ENCODE peak calls at places on chromosomes 11 and 22, in six cellular contexts. Q, M, C, Y, K and I are unnamed samples.

GRCh38 chr11:22785251-22785650 is 44.4 kb downstream of the SVIP start:
- DNase-seq in Q (no peak), M (no peak), C (no peak), Y (no peak), K (no peak), I (no peak)

GRCh38 chr11:108117746-108118371 is 3.5 kb upstream of the ACAT1 start:
- DNase-seq in Q (no peak), M (no peak), C (peak), Y (no peak), K (peak), I (peak)

GRCh38 chr22:50398698-50399648 is 55.8 kb downstream of the PPP6R2 start:
- DNase-seq in Q (no peak), M (no peak), C (no peak), Y (no peak), K (no peak), I (no peak)

GRCh38 chr11:70233511-70233919 is 30.4 kb downstream of the FADD start:
- DNase-seq in Q (no peak), M (no peak), C (peak), Y (peak), K (peak), I (no peak)

GRCh38 chr11:74171630-74172465 is 759 bp downstream of the PPME1 start:
- DNase-seq in Q (no peak), M (no peak), C (no peak), Y (no peak), K (no peak), I (no peak)

GRCh38 chr11:30758012-30758411 is 171.9 kb upstream of the MPPED2 start:
- DNase-seq in Q (no peak), M (no peak), C (no peak), Y (no peak), K (no peak), I (no peak)

GRCh38 chr11:94838027-94838610 is 70.0 kb downstream of the AMOTL1 start:
- DNase-seq in Q (no peak), M (no peak), C (no peak), Y (no peak), K (no peak), I (no peak)

GRCh38 chr11:11396290-11397042 is 43.4 kb upstream of the CSNK2A3 start:
- DNase-seq in Q (no peak), M (no peak), C (no peak), Y (no peak), K (no peak), I (no peak)

GRCh38 chr22:50506611-50507420 is 686 bp downstream of the LMF2 start:
- DNase-seq in Q (no peak), M (no peak), C (no peak), Y (peak), K (no peak), I (no peak)

DNA sequence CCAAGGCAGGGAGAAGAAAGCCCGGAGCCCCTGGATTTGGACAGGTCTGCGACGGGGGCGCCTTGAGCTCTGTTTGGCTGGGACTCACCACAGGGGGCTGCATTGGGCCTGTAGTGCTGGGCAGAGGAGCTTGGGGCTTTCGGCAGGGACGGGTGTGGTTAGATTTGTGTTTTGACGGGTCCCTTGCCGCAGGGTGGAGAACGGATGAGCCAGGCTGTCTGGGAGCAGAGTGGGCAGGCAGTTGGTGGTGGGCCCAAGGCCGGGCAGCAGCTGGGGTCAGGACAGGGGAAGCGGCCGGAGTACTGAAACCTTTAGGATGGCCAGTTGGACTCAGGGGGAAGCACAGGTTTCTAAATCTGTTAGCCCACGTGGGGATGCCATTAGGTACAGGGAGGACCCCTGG is 13.4 kb downstream of the C11orf24 start:
- DNase-seq in Q (no peak), M (no peak), C (no peak), Y (no peak), K (no peak), I (no peak)
- H3K4me2 ChIP-seq in Q (no peak), M (no peak), C (no peak), Y (no peak), K (no peak), I (no peak)

GRCh38 chr11:19777342-19778102 is 64.9 kb downstream of the NAV2 start:
- DNase-seq in Q (no peak), M (peak), C (peak), Y (no peak), K (peak), I (no peak)
- TF ChIP-seq USF2 in Q (no peak), M (no peak), C (no peak), Y (no peak), K (no peak), I (no peak)

DNA sequence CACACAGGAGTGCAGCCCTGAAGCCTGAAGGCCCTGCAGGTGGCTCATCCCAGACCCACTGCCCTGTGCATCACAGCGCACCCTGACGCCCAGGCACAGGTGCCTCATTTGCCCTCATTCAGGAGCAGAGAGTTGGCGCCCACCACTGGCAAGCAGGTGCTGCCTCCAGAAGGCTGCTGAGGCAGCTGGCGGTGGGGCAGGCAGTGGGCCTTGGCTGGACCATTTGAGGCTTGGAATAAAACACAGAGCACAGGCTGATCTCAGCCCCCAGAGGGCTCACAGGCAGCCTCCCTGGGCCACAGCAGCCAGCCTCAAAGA is 1151.9 kb downstream of the BRD1 start:
- DNase-seq in Q (no peak), M (no peak), C (no peak), Y (no peak), K (no peak), I (no peak)
- TF ChIP-seq EP300 in Q (no peak), M (no peak), C (no peak), Y (no peak), K (no peak), I (no peak)

DNA sequence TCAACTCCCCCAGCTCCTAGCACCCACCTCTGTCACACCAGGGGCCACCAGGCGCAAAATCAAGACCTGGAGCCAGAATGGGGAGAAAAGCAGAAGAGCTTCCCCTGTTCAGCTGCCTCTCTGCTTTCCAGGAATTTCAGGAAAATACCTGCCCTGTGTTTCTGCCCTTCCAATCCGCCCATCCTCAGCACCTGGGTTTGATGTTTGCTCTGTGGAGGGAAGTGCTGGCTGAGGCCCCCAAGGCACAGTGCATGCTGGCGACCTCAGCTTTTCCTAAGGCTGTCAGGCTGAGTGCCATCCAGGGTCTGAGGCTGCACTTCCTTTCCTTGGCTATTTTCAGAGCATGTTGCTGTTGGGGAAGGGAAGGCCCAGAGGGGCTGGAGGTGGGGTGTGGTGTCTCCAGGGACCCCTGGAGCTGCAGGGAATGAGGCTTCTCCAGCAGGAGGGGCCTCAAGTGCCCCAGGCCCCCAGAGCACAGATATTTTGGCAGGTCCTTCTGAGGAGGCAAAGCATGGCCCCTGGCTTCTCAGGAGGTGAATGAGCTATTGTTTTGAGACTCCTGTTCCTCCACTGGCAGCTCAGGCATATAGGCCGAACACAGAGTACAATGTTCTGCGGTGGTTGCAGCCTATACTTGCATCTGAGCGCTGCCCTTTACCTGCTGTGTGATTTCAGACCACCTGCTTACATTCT is 67.9 kb downstream of the ADAMTS15 start:
- DNase-seq in Q (no peak), M (no peak), C (no peak), Y (no peak), K (no peak), I (no peak)
- H3K4me2 ChIP-seq in Q (peak), M (no peak), C (no peak), Y (no peak), K (no peak), I (no peak)

GRCh38 chr11:113838005-113838404 is 37.4 kb downstream of the USP28 start:
- DNase-seq in Q (no peak), M (no peak), C (no peak), Y (no peak), K (no peak), I (no peak)

GRCh38 chr11:113839842-113840241 is 35.5 kb downstream of the USP28 start:
- DNase-seq in Q (no peak), M (peak), C (no peak), Y (no peak), K (no peak), I (no peak)

GRCh38 chr11:113840932-113841664 is 34.3 kb downstream of the USP28 start:
- DNase-seq in Q (no peak), M (no peak), C (no peak), Y (no peak), K (no peak), I (no peak)

GRCh38 chr11:113847111-113847510 is 28.3 kb downstream of the USP28 start:
- DNase-seq in Q (no peak), M (no peak), C (no peak), Y (no peak), K (no peak), I (no peak)

GRCh38 chr11:113841691-113842090 is 33.7 kb downstream of the USP28 start:
- DNase-seq in Q (no peak), M (no peak), C (no peak), Y (no peak), K (no peak), I (no peak)
- TF ChIP-seq USF2 in Q (no peak), M (no peak), C (no peak), Y (no peak), K (no peak), I (no peak)

DNA sequence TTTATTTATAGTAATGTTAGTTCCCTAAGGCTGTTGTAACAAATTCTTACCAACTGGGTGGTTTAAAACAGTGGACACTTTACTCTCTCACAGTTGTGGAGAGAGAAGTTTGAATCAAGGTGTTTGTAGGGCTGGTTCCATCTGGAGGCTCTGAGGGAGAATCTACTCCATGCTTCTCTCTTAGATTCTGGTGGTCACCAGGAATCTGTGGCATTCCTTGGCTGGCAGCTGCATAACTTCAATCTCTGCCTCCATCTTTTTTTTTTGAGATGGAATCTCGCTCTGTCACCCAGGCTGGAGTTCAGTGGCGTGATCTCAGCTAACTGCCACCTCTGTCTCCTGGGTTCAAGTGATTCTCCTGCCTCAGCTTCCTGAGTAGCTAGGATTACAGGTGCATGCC is 46.3 kb downstream of the LDLRAD3 start:
- DNase-seq in Q (no peak), M (no peak), C (no peak), Y (no peak), K (no peak), I (no peak)
- TF ChIP-seq EP300 in Q (no peak), M (no peak), C (no peak), Y (no peak), K (no peak), I (no peak)

GRCh38 chr11:104064016-104064630 is 27.7 kb downstream of the DDI1 start:
- DNase-seq in Q (no peak), M (no peak), C (no peak), Y (no peak), K (no peak), I (no peak)

GRCh38 chr11:104061851-104062521 is 25.5 kb downstream of the DDI1 start:
- DNase-seq in Q (no peak), M (no peak), C (no peak), Y (no peak), K (no peak), I (no peak)

GRCh38 chr11:104067534-104067933 is 31.1 kb downstream of the DDI1 start:
- DNase-seq in Q (no peak), M (no peak), C (no peak), Y (no peak), K (no peak), I (no peak)
- H3K4me2 ChIP-seq in Q (no peak), M (no peak), C (no peak), Y (no peak), K (no peak), I (no peak)